ENCODE peak calls at places on chromosomes 13 and 19, in six cellular contexts. One of them, this sample, is unnamed.

GRCh38 chr19:39296055-39296645 is at the start of gene IFNL1:
- DNase-seq in ELF-1: no peak
- DNase-seq in Caco-2: peak
- DNase-seq in LHCN-M2: no peak
- DNase-seq in activated T-cell treated with anti-CD3 and anti-CD28 coated beads, Interleukin-2, amount 50 U/mL, for 72 hours: no peak
- DNase-seq in H9: no peak
- DNase-seq in this sample: no peak

GRCh38 chr19:38265213-38265861 is 964 bp downstream of the SPINT2 start:
- DNase-seq in ELF-1: peak
- DNase-seq in Caco-2: peak
- DNase-seq in LHCN-M2: no peak
- DNase-seq in activated T-cell treated with anti-CD3 and anti-CD28 coated beads, Interleukin-2, amount 50 U/mL, for 72 hours: peak
- DNase-seq in H9: no peak
- DNase-seq in this sample: no peak

GRCh38 chr19:35229601-35230000 is 1.1 kb upstream of the FAM187B start:
- DNase-seq in ELF-1: no peak
- DNase-seq in Caco-2: no peak
- DNase-seq in LHCN-M2: no peak
- DNase-seq in activated T-cell treated with anti-CD3 and anti-CD28 coated beads, Interleukin-2, amount 50 U/mL, for 72 hours: no peak
- DNase-seq in H9: no peak
- DNase-seq in this sample: no peak

GRCh38 chr13:36130542-36131214 is 504 bp downstream of the DCLK1 start:
- DNase-seq in ELF-1: peak
- DNase-seq in Caco-2: no peak
- DNase-seq in LHCN-M2: peak
- DNase-seq in activated T-cell treated with anti-CD3 and anti-CD28 coated beads, Interleukin-2, amount 50 U/mL, for 72 hours: no peak
- DNase-seq in H9: peak
- DNase-seq in this sample: no peak

GRCh38 chr19:9818175-9818733 is 625 bp downstream of the FBXL12 start:
- DNase-seq in ELF-1: no peak
- DNase-seq in Caco-2: no peak
- DNase-seq in LHCN-M2: no peak
- DNase-seq in activated T-cell treated with anti-CD3 and anti-CD28 coated beads, Interleukin-2, amount 50 U/mL, for 72 hours: no peak
- DNase-seq in H9: no peak
- DNase-seq in this sample: no peak

GRCh38 chr19:32138416-32138815 is 207.0 kb upstream of the ZNF507 start:
- DNase-seq in ELF-1: no peak
- DNase-seq in Caco-2: no peak
- DNase-seq in LHCN-M2: no peak
- DNase-seq in activated T-cell treated with anti-CD3 and anti-CD28 coated beads, Interleukin-2, amount 50 U/mL, for 72 hours: no peak
- DNase-seq in H9: no peak
- DNase-seq in this sample: no peak

GRCh38 chr13:97280478-97280877 is 58.3 kb downstream of the MBNL2 start:
- DNase-seq in ELF-1: peak
- DNase-seq in Caco-2: no peak
- DNase-seq in LHCN-M2: no peak
- DNase-seq in activated T-cell treated with anti-CD3 and anti-CD28 coated beads, Interleukin-2, amount 50 U/mL, for 72 hours: no peak
- DNase-seq in H9: no peak
- DNase-seq in this sample: no peak

GRCh38 chr13:113029487-113030258 is 60.7 kb downstream of the MCF2L start:
- DNase-seq in ELF-1: peak
- DNase-seq in Caco-2: peak
- DNase-seq in LHCN-M2: no peak
- DNase-seq in activated T-cell treated with anti-CD3 and anti-CD28 coated beads, Interleukin-2, amount 50 U/mL, for 72 hours: peak
- DNase-seq in H9: peak
- DNase-seq in this sample: peak

GRCh38 chr19:7618366-7618765 is 11.0 kb downstream of the XAB2 start:
- DNase-seq in ELF-1: no peak
- DNase-seq in Caco-2: no peak
- DNase-seq in LHCN-M2: no peak
- DNase-seq in activated T-cell treated with anti-CD3 and anti-CD28 coated beads, Interleukin-2, amount 50 U/mL, for 72 hours: no peak
- DNase-seq in H9: no peak
- DNase-seq in this sample: no peak

GRCh38 chr19:19860756-19861390 is 4.8 kb upstream of the ZNF253 start:
- DNase-seq in ELF-1: peak
- DNase-seq in Caco-2: no peak
- DNase-seq in LHCN-M2: no peak
- DNase-seq in activated T-cell treated with anti-CD3 and anti-CD28 coated beads, Interleukin-2, amount 50 U/mL, for 72 hours: peak
- DNase-seq in H9: peak
- DNase-seq in this sample: peak

GRCh38 chr13:48808689-48809088 is 155.0 kb downstream of the CYSLTR2 start:
- DNase-seq in ELF-1: no peak
- DNase-seq in Caco-2: peak
- DNase-seq in LHCN-M2: peak
- DNase-seq in activated T-cell treated with anti-CD3 and anti-CD28 coated beads, Interleukin-2, amount 50 U/mL, for 72 hours: no peak
- DNase-seq in H9: no peak
- DNase-seq in this sample: no peak

GRCh38 chr19:38142176-38143035 is 81.6 kb downstream of the DPF1 start:
- DNase-seq in ELF-1: peak
- DNase-seq in Caco-2: peak
- DNase-seq in LHCN-M2: peak
- DNase-seq in activated T-cell treated with anti-CD3 and anti-CD28 coated beads, Interleukin-2, amount 50 U/mL, for 72 hours: peak
- DNase-seq in H9: peak
- DNase-seq in this sample: peak

GRCh38 chr19:1636325-1637236 is 15.8 kb downstream of the TCF3 start:
- DNase-seq in ELF-1: no peak
- DNase-seq in Caco-2: no peak
- DNase-seq in LHCN-M2: no peak
- DNase-seq in activated T-cell treated with anti-CD3 and anti-CD28 coated beads, Interleukin-2, amount 50 U/mL, for 72 hours: no peak
- DNase-seq in H9: no peak
- DNase-seq in this sample: no peak

GRCh38 chr13:71786815-71787214 is 80.2 kb downstream of the DACH1 start:
- DNase-seq in ELF-1: peak
- DNase-seq in Caco-2: no peak
- DNase-seq in LHCN-M2: no peak
- DNase-seq in activated T-cell treated with anti-CD3 and anti-CD28 coated beads, Interleukin-2, amount 50 U/mL, for 72 hours: no peak
- DNase-seq in H9: no peak
- DNase-seq in this sample: no peak

GRCh38 chr19:29837448-29837961 is 25.7 kb downstream of the CCNE1 start:
- DNase-seq in ELF-1: no peak
- DNase-seq in Caco-2: no peak
- DNase-seq in LHCN-M2: no peak
- DNase-seq in activated T-cell treated with anti-CD3 and anti-CD28 coated beads, Interleukin-2, amount 50 U/mL, for 72 hours: peak
- DNase-seq in H9: no peak
- DNase-seq in this sample: peak

GRCh38 chr13:27450921-27451461 is 627 bp upstream of the MTIF3 start:
- DNase-seq in ELF-1: no peak
- DNase-seq in Caco-2: peak
- DNase-seq in LHCN-M2: peak
- DNase-seq in activated T-cell treated with anti-CD3 and anti-CD28 coated beads, Interleukin-2, amount 50 U/mL, for 72 hours: peak
- DNase-seq in H9: no peak
- DNase-seq in this sample: no peak